ENCODE peak calls at places on chromosomes 7 and 10, in seven cellular contexts. K, T, A, R, Y, M and E are unnamed samples.

GRCh38 chr10:99557044-99557443 is 24.3 kb downstream of the NKX2-3 start:
- DNase-seq in Y (no peak), M (no peak), K (no peak), T (no peak), A (no peak), R (no peak), E (no peak)

GRCh38 chr10:1550291-1550595 is 187.1 kb downstream of the ADARB2 start:
- DNase-seq in A (no peak), Y (no peak), R (no peak), T (no peak), K (no peak), M (no peak), E (no peak)

GRCh38 chr7:115631782-115632181 is 398.8 kb downstream of the TFEC start:
- DNase-seq in A (no peak), R (no peak), K (no peak), T (no peak), M (no peak), Y (peak), E (no peak)

GRCh38 chr7:30977896-30978564 is 14.3 kb downstream of the GHRHR start:
- DNase-seq in R (no peak), T (no peak), Y (peak), K (no peak), M (peak), A (no peak), E (peak)

GRCh38 chr10:69843923-69844322 is 42.2 kb downstream of the COL13A1 start:
- DNase-seq in M (no peak), K (no peak), R (no peak), A (no peak), T (no peak), Y (no peak), E (no peak)

GRCh38 chr7:127845497-127846214 is 185.6 kb downstream of the LRRC4 start:
- DNase-seq in K (no peak), M (no peak), A (no peak), T (no peak), R (no peak), Y (no peak), E (no peak)

GRCh38 chr7:41287559-41288335 is 415.1 kb downstream of the INHBA start:
- DNase-seq in K (no peak), T (no peak), A (no peak), R (no peak), Y (no peak), M (no peak), E (no peak)

GRCh38 chr10:98694863-98695262 is 248.1 kb upstream of the HPS1 start:
- DNase-seq in M (no peak), A (no peak), R (no peak), K (no peak), T (no peak), Y (peak), E (no peak)

GRCh38 chr10:4174197-4174596 is 389.2 kb upstream of the KLF6 start:
- DNase-seq in K (no peak), Y (peak), A (no peak), M (no peak), T (no peak), R (no peak), E (no peak)

GRCh38 chr10:4280481-4281206 is 495.6 kb upstream of the KLF6 start:
- DNase-seq in Y (peak), T (no peak), M (no peak), A (peak), R (no peak), K (no peak), E (no peak)

GRCh38 chr10:124473070-124473469 is 11.4 kb downstream of the LHPP start:
- DNase-seq in Y (no peak), T (no peak), A (no peak), K (no peak), R (no peak), M (no peak), E (no peak)

GRCh38 chr7:125299366-125299765 is 369.7 kb upstream of the POT1 start:
- DNase-seq in M (no peak), Y (no peak), R (no peak), K (no peak), T (no peak), A (no peak), E (no peak)

GRCh38 chr10:58358314-58358933 is 23.6 kb downstream of the UBE2D1 start:
- DNase-seq in R (no peak), T (no peak), K (no peak), M (no peak), Y (no peak), A (no peak), E (no peak)

GRCh38 chr10:70381491-70382421 is 669 bp downstream of the LRRC20 start:
- DNase-seq in A (peak), K (peak), M (peak), Y (no peak), R (no peak), T (no peak), E (peak)

GRCh38 chr7:29289156-29290021 is 94.8 kb downstream of the CHN2 start:
- DNase-seq in M (no peak), R (no peak), T (peak), A (no peak), K (no peak), Y (peak), E (no peak)

GRCh38 chr7:96266015-96266414 is 55.9 kb downstream of the SLC25A13 start:
- DNase-seq in M (no peak), T (no peak), Y (no peak), R (no peak), K (no peak), A (no peak), E (no peak)

GRCh38 chr7:141785711-141786552 is 4.1 kb upstream of the TAS2R5 start:
- DNase-seq in R (no peak), K (no peak), Y (peak), T (no peak), A (no peak), M (peak), E (peak)

GRCh38 chr7:138374119-138374693 is 85.9 kb upstream of the TRIM24 start:
- DNase-seq in K (no peak), T (no peak), M (no peak), A (no peak), R (no peak), Y (no peak), E (no peak)

GRCh38 chr7:134083766-134084487 is 43.2 kb upstream of the LRGUK start:
- DNase-seq in M (no peak), Y (peak), R (no peak), A (no peak), K (no peak), T (no peak), E (no peak)

GRCh38 chr7:30562498-30562897 is 32.2 kb upstream of the GARS1 start:
- DNase-seq in R (no peak), M (no peak), Y (peak), A (no peak), K (no peak), T (no peak), E (no peak)

GRCh38 chr10:3312403-3312802 is 139.8 kb upstream of the PITRM1 start:
- DNase-seq in R (no peak), M (no peak), Y (no peak), K (no peak), A (no peak), T (no peak), E (no peak)

GRCh38 chr10:131345691-131346090 is 34.2 kb upstream of the TCERG1L start:
- DNase-seq in M (no peak), Y (no peak), A (no peak), T (no peak), R (no peak), K (no peak), E (no peak)

GRCh38 chr10:58952747-58953466 is 223.5 kb upstream of the PHYHIPL start:
- DNase-seq in Y (peak), T (peak), K (no peak), R (no peak), A (no peak), M (peak), E (peak)

GRCh38 chr10:82206831-82207230 is 331.8 kb downstream of the NRG3 start:
- DNase-seq in K (no peak), A (no peak), R (no peak), Y (peak), T (no peak), M (no peak), E (no peak)

GRCh38 chr10:104584541-104584940 is 56.5 kb upstream of the SORCS3 start:
- DNase-seq in Y (no peak), A (no peak), K (no peak), M (no peak), R (no peak), T (no peak), E (no peak)
- TF ChIP-seq CTCF in Y (no peak), A (no peak), K (no peak), M (no peak), R (no peak), T (no peak), E (no peak)

DNA sequence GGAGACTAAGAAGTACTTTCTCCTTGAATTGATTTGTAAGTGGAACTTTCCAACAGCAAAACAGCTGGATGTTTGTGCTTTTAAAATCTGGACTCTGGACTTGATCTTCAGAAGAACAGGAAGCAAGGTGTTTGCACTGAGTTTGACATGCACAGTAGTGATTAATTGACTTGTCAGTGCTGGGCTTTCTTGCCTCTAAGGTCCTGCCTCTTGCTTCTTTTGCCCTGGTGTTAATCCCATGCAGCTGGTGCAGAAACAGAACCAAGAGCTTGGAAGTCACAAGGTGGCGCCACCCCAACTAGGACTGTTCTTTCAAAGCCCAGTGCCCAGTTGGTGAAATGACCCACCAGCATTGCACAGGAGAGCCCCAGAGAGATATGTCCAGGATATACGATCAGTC is 66.8 kb upstream of the SEPHS1 start:
- DNase-seq in Y (peak), M (no peak), K (no peak), R (no peak), A (no peak), T (no peak), E (peak)
- TF ChIP-seq CTCF in Y (peak), M (no peak), K (peak), R (peak), A (no peak), T (no peak), E (no peak)

GRCh38 chr10:71814923-71815411 is 36.1 kb downstream of the PSAP start:
- DNase-seq in T (no peak), A (no peak), Y (no peak), M (no peak), K (no peak), R (no peak), E (no peak)
- TF ChIP-seq CTCF in T (no peak), A (no peak), Y (no peak), M (no peak), K (no peak), R (no peak), E (no peak)

GRCh38 chr7:37832194-37832593 is 16.2 kb upstream of the NME8 start:
- DNase-seq in A (peak), T (peak), K (peak), Y (peak), M (peak), R (no peak), E (peak)
- TF ChIP-seq CTCF in A (no peak), T (peak), K (peak), Y (no peak), M (peak), R (no peak), E (no peak)

DNA sequence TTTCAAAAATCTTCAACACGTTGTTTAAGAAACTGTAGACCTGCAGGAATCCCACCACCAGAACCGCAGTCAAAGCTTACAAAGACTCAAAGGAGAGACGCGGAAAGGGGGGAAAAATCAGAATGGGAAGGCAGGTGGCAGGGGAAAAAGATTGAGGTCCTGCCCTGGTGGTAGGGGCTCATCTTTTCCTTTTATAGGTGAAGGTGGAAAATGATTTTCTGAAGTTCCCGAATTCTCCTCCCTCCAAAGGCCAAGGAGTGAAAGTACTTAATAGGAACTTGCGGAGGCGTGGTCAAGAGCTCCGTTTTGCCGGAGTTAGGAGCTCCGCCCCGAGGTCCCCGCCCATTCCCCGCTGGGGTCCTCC is 729 bp downstream of the BBIP1 start:
- DNase-seq in M (peak), A (no peak), K (peak), R (no peak), Y (peak), T (peak), E (peak)
- TF ChIP-seq CTCF in M (no peak), A (peak), K (no peak), R (no peak), Y (no peak), T (peak), E (no peak)